ENCODE peak calls at places on chromosomes 16 and 17, in five cellular contexts. One of them, this sample, is unnamed.

GRCh38 chr17:19346351-19347255 is 15.9 kb downstream of the B9D1 start:
- DNase-seq in retinal pigment epithelial cell: no peak
- DNase-seq in astrocyte of the spinal cord: peak; percentile 81
- DNase-seq in BE2C: peak; percentile 73
- DNase-seq in choroid plexus epithelial cell: peak; percentile 68
- DNase-seq in this sample: peak; percentile 93

GRCh38 chr16:70523013-70523620 is at the start of gene COG4:
- DNase-seq in choroid plexus epithelial cell: peak; percentile 84
- DNase-seq in BE2C: peak; percentile 93
- DNase-seq in astrocyte of the spinal cord: no peak
- DNase-seq in retinal pigment epithelial cell: peak; percentile 39
- DNase-seq in this sample: peak; percentile 85

GRCh38 chr17:74532115-74532514 is 840 bp upstream of the CD300LB start:
- DNase-seq in choroid plexus epithelial cell: no peak
- DNase-seq in astrocyte of the spinal cord: no peak
- DNase-seq in retinal pigment epithelial cell: no peak
- DNase-seq in BE2C: peak; percentile 36
- DNase-seq in this sample: no peak

GRCh38 chr17:63447688-63448005 is 1.5 kb upstream of the CYB561 start:
- DNase-seq in astrocyte of the spinal cord: no peak
- DNase-seq in BE2C: peak; percentile 43
- DNase-seq in choroid plexus epithelial cell: no peak
- DNase-seq in retinal pigment epithelial cell: no peak
- DNase-seq in this sample: peak; percentile 75

GRCh38 chr17:51541215-51541614 is 280.9 kb downstream of the UTP18 start:
- DNase-seq in BE2C: no peak
- DNase-seq in retinal pigment epithelial cell: no peak
- DNase-seq in astrocyte of the spinal cord: no peak
- DNase-seq in choroid plexus epithelial cell: no peak
- DNase-seq in this sample: no peak

GRCh38 chr16:85028638-85029412 is 1.2 kb downstream of the KIAA0513 start:
- DNase-seq in choroid plexus epithelial cell: no peak
- DNase-seq in BE2C: peak; percentile 30
- DNase-seq in astrocyte of the spinal cord: peak; percentile 61
- DNase-seq in retinal pigment epithelial cell: no peak
- DNase-seq in this sample: peak; percentile 65

GRCh38 chr16:19874816-19875546 is 9.7 kb downstream of the GPRC5B start:
- DNase-seq in retinal pigment epithelial cell: no peak
- DNase-seq in astrocyte of the spinal cord: no peak
- DNase-seq in choroid plexus epithelial cell: no peak
- DNase-seq in BE2C: no peak
- DNase-seq in this sample: no peak

GRCh38 chr17:16371742-16372141 is 9.1 kb upstream of the UBB start:
- DNase-seq in BE2C: no peak
- DNase-seq in choroid plexus epithelial cell: peak; percentile 94
- DNase-seq in astrocyte of the spinal cord: peak; percentile 60
- DNase-seq in retinal pigment epithelial cell: no peak
- DNase-seq in this sample: peak; percentile 73

GRCh38 chr17:70905796-70906195 is 736.5 kb downstream of the KCNJ2 start:
- DNase-seq in retinal pigment epithelial cell: peak; percentile 95
- DNase-seq in astrocyte of the spinal cord: peak; percentile 99
- DNase-seq in BE2C: no peak
- DNase-seq in choroid plexus epithelial cell: peak; percentile 100
- DNase-seq in this sample: peak; percentile 92

GRCh38 chr16:86823895-86824671 is 245.7 kb downstream of the FOXL1 start:
- DNase-seq in astrocyte of the spinal cord: peak; percentile 98
- DNase-seq in BE2C: no peak
- DNase-seq in retinal pigment epithelial cell: no peak
- DNase-seq in choroid plexus epithelial cell: peak; percentile 85
- DNase-seq in this sample: peak; percentile 76

GRCh38 chr17:7502987-7503386 is 18.8 kb downstream of the POLR2A start:
- DNase-seq in retinal pigment epithelial cell: no peak
- DNase-seq in choroid plexus epithelial cell: no peak
- DNase-seq in astrocyte of the spinal cord: no peak
- DNase-seq in BE2C: peak; percentile 27
- DNase-seq in this sample: no peak

GRCh38 chr17:69669441-69670178 is 255.1 kb downstream of the MAP2K6 start:
- DNase-seq in retinal pigment epithelial cell: no peak
- DNase-seq in BE2C: no peak
- DNase-seq in astrocyte of the spinal cord: peak; percentile 42
- DNase-seq in choroid plexus epithelial cell: no peak
- DNase-seq in this sample: peak; percentile 33

GRCh38 chr17:21297597-21297996 is 13.1 kb downstream of the MAP2K3 start:
- DNase-seq in astrocyte of the spinal cord: no peak
- DNase-seq in choroid plexus epithelial cell: no peak
- DNase-seq in BE2C: no peak
- DNase-seq in retinal pigment epithelial cell: no peak
- DNase-seq in this sample: no peak

GRCh38 chr16:50505714-50506542 is 42.3 kb upstream of the NKD1 start:
- DNase-seq in choroid plexus epithelial cell: no peak
- DNase-seq in astrocyte of the spinal cord: no peak
- DNase-seq in BE2C: no peak
- DNase-seq in retinal pigment epithelial cell: no peak
- DNase-seq in this sample: no peak

GRCh38 chr16:20507280-20507679 is 56.0 kb downstream of the ACSM2A start:
- DNase-seq in retinal pigment epithelial cell: no peak
- DNase-seq in BE2C: no peak
- DNase-seq in astrocyte of the spinal cord: no peak
- DNase-seq in choroid plexus epithelial cell: no peak
- DNase-seq in this sample: no peak

GRCh38 chr17:44941712-44942331 is 5.8 kb downstream of the KIF18B start:
- DNase-seq in BE2C: no peak
- DNase-seq in choroid plexus epithelial cell: no peak
- DNase-seq in astrocyte of the spinal cord: no peak
- DNase-seq in retinal pigment epithelial cell: no peak
- DNase-seq in this sample: no peak

GRCh38 chr17:2796164-2797140 is at the start of gene RAP1GAP2:
- DNase-seq in astrocyte of the spinal cord: no peak
- DNase-seq in choroid plexus epithelial cell: no peak
- DNase-seq in retinal pigment epithelial cell: no peak
- DNase-seq in BE2C: no peak
- DNase-seq in this sample: no peak

GRCh38 chr17:4249452-4250029 is 14.2 kb downstream of the ANKFY1 start:
- DNase-seq in BE2C: peak; percentile 11
- DNase-seq in choroid plexus epithelial cell: peak; percentile 70
- DNase-seq in retinal pigment epithelial cell: no peak
- DNase-seq in astrocyte of the spinal cord: peak; percentile 39
- DNase-seq in this sample: peak; percentile 68

GRCh38 chr17:80029235-80029974 is 6.3 kb downstream of the TBC1D16 start:
- DNase-seq in retinal pigment epithelial cell: no peak
- DNase-seq in BE2C: no peak
- DNase-seq in astrocyte of the spinal cord: peak; percentile 75
- DNase-seq in choroid plexus epithelial cell: peak; percentile 75
- DNase-seq in this sample: peak; percentile 82

GRCh38 chr17:42050360-42051012 is at the start of gene C17orf113:
- DNase-seq in choroid plexus epithelial cell: peak; percentile 22
- DNase-seq in BE2C: peak; percentile 79
- DNase-seq in retinal pigment epithelial cell: no peak
- DNase-seq in astrocyte of the spinal cord: no peak
- DNase-seq in this sample: no peak

GRCh38 chr17:57783338-57783742 is 38.2 kb upstream of the CCDC182 start:
- DNase-seq in BE2C: peak; percentile 95
- DNase-seq in choroid plexus epithelial cell: peak; percentile 60
- DNase-seq in astrocyte of the spinal cord: peak; percentile 37
- DNase-seq in retinal pigment epithelial cell: no peak
- DNase-seq in this sample: peak; percentile 4

GRCh38 chr17:42135664-42136653 is 13.4 kb downstream of the HSPB9 start:
- DNase-seq in choroid plexus epithelial cell: peak; percentile 86
- DNase-seq in retinal pigment epithelial cell: peak; percentile 73
- DNase-seq in astrocyte of the spinal cord: peak; percentile 46
- DNase-seq in BE2C: no peak
- DNase-seq in this sample: peak; percentile 53

GRCh38 chr17:83191388-83192160 is 112.2 kb downstream of the METRNL start:
- DNase-seq in choroid plexus epithelial cell: no peak
- DNase-seq in retinal pigment epithelial cell: no peak
- DNase-seq in BE2C: no peak
- DNase-seq in astrocyte of the spinal cord: no peak
- DNase-seq in this sample: no peak

GRCh38 chr17:16872836-16873653 is 98.9 kb downstream of the TNFRSF13B start:
- DNase-seq in retinal pigment epithelial cell: no peak
- DNase-seq in BE2C: peak; percentile 23
- DNase-seq in astrocyte of the spinal cord: no peak
- DNase-seq in choroid plexus epithelial cell: peak; percentile 18
- DNase-seq in this sample: no peak

GRCh38 chr16:4591191-4591590 is 23.5 kb downstream of the UBALD1 start:
- DNase-seq in choroid plexus epithelial cell: no peak
- DNase-seq in retinal pigment epithelial cell: no peak
- DNase-seq in astrocyte of the spinal cord: no peak
- DNase-seq in BE2C: no peak
- DNase-seq in this sample: no peak

GRCh38 chr17:7313890-7314718 is 1.1 kb downstream of the GPS2 start:
- DNase-seq in BE2C: no peak
- DNase-seq in choroid plexus epithelial cell: peak; percentile 30
- DNase-seq in astrocyte of the spinal cord: no peak
- DNase-seq in retinal pigment epithelial cell: no peak
- DNase-seq in this sample: no peak

GRCh38 chr16:89505204-89506112 is 2.7 kb upstream of the SPG7 start:
- DNase-seq in retinal pigment epithelial cell: peak; percentile 79
- DNase-seq in choroid plexus epithelial cell: peak; percentile 92
- DNase-seq in BE2C: peak; percentile 43
- DNase-seq in astrocyte of the spinal cord: peak; percentile 78
- DNase-seq in this sample: peak; percentile 89

GRCh38 chr16:27449434-27450188 is 47.6 kb downstream of the IL21R start:
- DNase-seq in retinal pigment epithelial cell: no peak
- DNase-seq in astrocyte of the spinal cord: no peak
- DNase-seq in BE2C: no peak
- DNase-seq in choroid plexus epithelial cell: no peak
- DNase-seq in this sample: no peak

GRCh38 chr16:3021449-3022207 is 1.5 kb downstream of the TNFRSF12A start:
- DNase-seq in retinal pigment epithelial cell: peak; percentile 80
- DNase-seq in astrocyte of the spinal cord: peak; percentile 98
- DNase-seq in BE2C: peak; percentile 84
- DNase-seq in choroid plexus epithelial cell: peak; percentile 94
- DNase-seq in this sample: peak; percentile 92

GRCh38 chr16:4675864-4676786 is 17.2 kb upstream of the NUDT16L1 start:
- DNase-seq in retinal pigment epithelial cell: no peak
- DNase-seq in astrocyte of the spinal cord: no peak
- DNase-seq in BE2C: peak; percentile 15
- DNase-seq in choroid plexus epithelial cell: no peak
- DNase-seq in this sample: no peak

GRCh38 chr17:61221181-61221580 is 178.5 kb upstream of the TBX2 start:
- DNase-seq in retinal pigment epithelial cell: no peak
- DNase-seq in choroid plexus epithelial cell: no peak
- DNase-seq in BE2C: no peak
- DNase-seq in astrocyte of the spinal cord: no peak
- DNase-seq in this sample: no peak

GRCh38 chr16:11049396-11050059 is 105.2 kb downstream of the CLEC16A start:
- DNase-seq in retinal pigment epithelial cell: peak; percentile 8
- DNase-seq in choroid plexus epithelial cell: no peak
- DNase-seq in BE2C: no peak
- DNase-seq in astrocyte of the spinal cord: no peak
- DNase-seq in this sample: no peak

GRCh38 chr17:4786516-4786915 is 352 bp upstream of the VMO1 start:
- DNase-seq in retinal pigment epithelial cell: no peak
- DNase-seq in BE2C: no peak
- DNase-seq in astrocyte of the spinal cord: no peak
- DNase-seq in choroid plexus epithelial cell: no peak
- DNase-seq in this sample: peak; percentile 43

GRCh38 chr16:50735629-50736122 is 6.2 kb upstream of the CYLD start:
- DNase-seq in retinal pigment epithelial cell: no peak
- DNase-seq in astrocyte of the spinal cord: no peak
- DNase-seq in BE2C: no peak
- DNase-seq in choroid plexus epithelial cell: no peak
- DNase-seq in this sample: no peak

GRCh38 chr17:63774141-63774981 is at the start of gene DDX42:
- DNase-seq in retinal pigment epithelial cell: peak; percentile 24
- DNase-seq in astrocyte of the spinal cord: peak; percentile 70
- DNase-seq in BE2C: peak; percentile 95
- DNase-seq in choroid plexus epithelial cell: peak; percentile 67
- DNase-seq in this sample: peak; percentile 52

GRCh38 chr17:57902800-57903759 is 52.1 kb downstream of the CUEDC1 start:
- DNase-seq in BE2C: no peak
- DNase-seq in choroid plexus epithelial cell: peak; percentile 73
- DNase-seq in retinal pigment epithelial cell: peak; percentile 62
- DNase-seq in astrocyte of the spinal cord: peak; percentile 90
- DNase-seq in this sample: peak; percentile 87

GRCh38 chr17:56358651-56359050 is 205.4 kb downstream of the ANKFN1 start:
- DNase-seq in BE2C: no peak
- DNase-seq in choroid plexus epithelial cell: no peak
- DNase-seq in retinal pigment epithelial cell: no peak
- DNase-seq in astrocyte of the spinal cord: peak; percentile 37
- DNase-seq in this sample: no peak

GRCh38 chr16:88007321-88007731 is 56.1 kb downstream of the BANP start:
- DNase-seq in retinal pigment epithelial cell: no peak
- DNase-seq in BE2C: no peak
- DNase-seq in choroid plexus epithelial cell: no peak
- DNase-seq in astrocyte of the spinal cord: no peak
- DNase-seq in this sample: no peak

DNA sequence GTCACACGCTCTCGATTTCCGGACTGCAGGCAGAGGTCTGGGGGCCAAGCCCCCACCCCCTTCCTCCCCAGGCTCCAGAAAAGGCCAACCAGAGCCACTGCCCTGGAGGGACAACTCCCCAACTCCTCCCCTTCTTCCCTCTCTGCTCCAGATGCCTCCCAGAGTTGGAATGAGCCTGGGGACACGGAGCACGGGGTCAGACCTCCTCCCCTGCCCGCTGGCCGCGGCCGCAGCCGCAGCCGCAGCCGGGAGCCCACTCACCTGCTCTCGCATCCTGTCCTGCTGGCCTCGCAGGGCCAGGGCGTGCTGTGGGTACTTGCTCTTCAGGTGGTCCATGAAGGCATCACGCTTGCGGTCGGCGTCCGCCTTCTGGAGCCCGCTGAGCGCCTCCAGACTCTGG is 27.5 kb downstream of the SRCIN1 start:
- DNase-seq in retinal pigment epithelial cell: no peak
- DNase-seq in choroid plexus epithelial cell: no peak
- DNase-seq in astrocyte of the spinal cord: no peak
- DNase-seq in BE2C: peak; percentile 75
- DNase-seq in this sample: no peak
- H3K4me3 ChIP-seq in retinal pigment epithelial cell: no peak overlapping the region
- H3K4me3 ChIP-seq in choroid plexus epithelial cell: no peak overlapping the region
- H3K4me3 ChIP-seq in astrocyte of the spinal cord: no peak overlapping the region
- H3K4me3 ChIP-seq in BE2C: peak overlapping the region; percentile 72
- H3K4me3 ChIP-seq in this sample: no peak overlapping the region

GRCh38 chr17:60107526-60108257 is 29.0 kb upstream of the HEATR6 start:
- DNase-seq in retinal pigment epithelial cell: no peak
- DNase-seq in choroid plexus epithelial cell: peak; percentile 56
- DNase-seq in BE2C: no peak
- DNase-seq in astrocyte of the spinal cord: no peak
- DNase-seq in this sample: peak; percentile 70
- TF ChIP-seq CTCF in retinal pigment epithelial cell: peak; percentile 14
- TF ChIP-seq CTCF in choroid plexus epithelial cell: peak; percentile 40
- TF ChIP-seq CTCF in BE2C: peak; percentile 25
- TF ChIP-seq CTCF in astrocyte of the spinal cord: peak; percentile 11
- TF ChIP-seq CTCF in this sample: peak; percentile 35

GRCh38 chr16:9681556-9681955 is 500.7 kb downstream of the GRIN2A start:
- DNase-seq in BE2C: no peak
- DNase-seq in choroid plexus epithelial cell: no peak
- DNase-seq in retinal pigment epithelial cell: no peak
- DNase-seq in astrocyte of the spinal cord: no peak
- DNase-seq in this sample: no peak
- H3K4me3 ChIP-seq in BE2C: no peak overlapping the region
- H3K4me3 ChIP-seq in choroid plexus epithelial cell: no peak overlapping the region
- H3K4me3 ChIP-seq in retinal pigment epithelial cell: no peak overlapping the region
- H3K4me3 ChIP-seq in astrocyte of the spinal cord: no peak overlapping the region
- H3K4me3 ChIP-seq in this sample: no peak overlapping the region

GRCh38 chr16:23371368-23371767 is 69.3 kb downstream of the SCNN1B start:
- DNase-seq in BE2C: no peak
- DNase-seq in retinal pigment epithelial cell: no peak
- DNase-seq in astrocyte of the spinal cord: no peak
- DNase-seq in choroid plexus epithelial cell: no peak
- DNase-seq in this sample: no peak
- TF ChIP-seq CTCF in BE2C: no peak
- TF ChIP-seq CTCF in retinal pigment epithelial cell: peak; percentile 6
- TF ChIP-seq CTCF in astrocyte of the spinal cord: no peak
- TF ChIP-seq CTCF in choroid plexus epithelial cell: no peak
- TF ChIP-seq CTCF in this sample: no peak

This sample was measured in fibroblast of the aortic adventitia.